ENCODE peak calls at places on chromosomes 5 and 9, in five cellular contexts. T, O, J, I and N are unnamed samples.
A peak's percentile ranks its signal among the peaks of the same experiment; 100 is the strongest.

GRCh38 chr5:50967388-50968039 is 301.1 kb downstream of the PARP8 start:
- DNase-seq in T (no peak), I (peak; percentile 42), O (peak; percentile 27), J (peak; percentile 59), N (no peak)

GRCh38 chr5:76582252-76583162 is 40.7 kb downstream of the F2RL2 start:
- DNase-seq in I (no peak), O (no peak), J (no peak), T (no peak), N (peak; percentile 72)

GRCh38 chr5:38621840-38622513 is 65.5 kb upstream of the LIFR start:
- DNase-seq in T (no peak), O (no peak), J (no peak), I (no peak), N (no peak)

GRCh38 chr5:68087866-68088265 is 127.7 kb upstream of the PIK3R1 start:
- DNase-seq in J (no peak), T (no peak), I (no peak), O (peak; percentile 24), N (peak; percentile 78)

GRCh38 chr5:57338849-57339340 is 143.7 kb downstream of the ACTBL2 start:
- DNase-seq in J (no peak), I (no peak), T (no peak), O (no peak), N (no peak)

GRCh38 chr9:78215706-78216105 is 20.2 kb upstream of the CEP78 start:
- DNase-seq in T (no peak), J (no peak), O (peak; percentile 80), I (no peak), N (peak; percentile 22)

GRCh38 chr9:114214686-114215397 is 59.5 kb downstream of the COL27A1 start:
- DNase-seq in J (no peak), I (no peak), O (no peak), T (no peak), N (peak; percentile 21)

GRCh38 chr5:147753783-147754182 is 28.7 kb downstream of the JAKMIP2 start:
- DNase-seq in T (no peak), O (no peak), I (no peak), J (no peak), N (peak; percentile 10)

GRCh38 chr5:87243161-87243877 is 24.4 kb upstream of the RASA1 start:
- DNase-seq in O (peak; percentile 45), T (no peak), I (no peak), J (no peak), N (peak; percentile 90)

GRCh38 chr5:177600458-177601018 is 606 bp downstream of the B4GALT7 start:
- DNase-seq in J (no peak), I (no peak), T (peak; percentile 31), O (peak; percentile 37), N (peak; percentile 46)

GRCh38 chr5:157476699-157477408 is 16.8 kb downstream of the NIPAL4 start:
- DNase-seq in T (peak; percentile 75), I (peak; percentile 74), O (peak; percentile 72), J (peak; percentile 53), N (peak; percentile 70)

GRCh38 chr9:22379272-22379671 is 67.4 kb upstream of the DMRTA1 start:
- DNase-seq in O (no peak), I (no peak), T (no peak), J (peak; percentile 88), N (no peak)

GRCh38 chr9:129398101-129398795 is 220.2 kb upstream of the IER5L start:
- DNase-seq in T (no peak), O (no peak), J (no peak), I (no peak), N (no peak)

GRCh38 chr5:179804599-179804947 is 2.1 kb downstream of the MGAT4B start:
- DNase-seq in J (no peak), I (no peak), T (no peak), O (no peak), N (no peak)

GRCh38 chr9:77188242-77188641 is 10.9 kb downstream of the VPS13A start:
- DNase-seq in T (no peak), O (no peak), I (no peak), J (no peak), N (no peak)

GRCh38 chr5:176587398-176587797 is 22.6 kb downstream of the GPRIN1 start:
- DNase-seq in I (no peak), T (no peak), J (no peak), O (no peak), N (no peak)

GRCh38 chr9:112487008-112487798 is 576 bp downstream of the KIAA1958 start:
- DNase-seq in O (peak; percentile 65), I (peak; percentile 55), T (peak; percentile 67), J (peak; percentile 15), N (peak; percentile 53)

GRCh38 chr5:148939676-148940075 is 113.3 kb downstream of the ADRB2 start:
- DNase-seq in I (peak; percentile 14), T (no peak), J (no peak), O (peak; percentile 71), N (peak; percentile 23)

GRCh38 chr9:129570450-129571297 is 50.2 kb downstream of the C9orf50 start:
- DNase-seq in T (peak; percentile 75), I (peak; percentile 51), J (no peak), O (peak; percentile 97), N (peak; percentile 95)

GRCh38 chr9:108530141-108530540 is 325.6 kb downstream of the ACTL7B start:
- DNase-seq in O (no peak), T (no peak), I (no peak), J (no peak), N (no peak)

GRCh38 chr9:133333566-133333965 is 2.4 kb downstream of the SURF6 start:
- DNase-seq in T (no peak), I (no peak), J (no peak), O (no peak), N (no peak)